ENCODE peak calls at places on chromosomes 12 and 14, in four cellular contexts. L is vagina, B is stomach, O is spleen. Q is an unnamed sample.

GRCh38 chr14:65222434-65222833 is 120.1 kb upstream of the MAX start:
- DNase-seq in B (peak), L (no peak), O (peak), Q (no peak)

GRCh38 chr12:29113101-29113500 is 36.0 kb upstream of the FAR2 start:
- DNase-seq in L (no peak), O (no peak), B (no peak), Q (no peak)

GRCh38 chr12:52254965-52255751 is 19.3 kb upstream of the KRT86 start:
- DNase-seq in B (no peak), L (no peak), O (peak), Q (no peak)

GRCh38 chr12:122867701-122868461 is 28.0 kb downstream of the VPS37B start:
- DNase-seq in O (peak), L (no peak), B (peak), Q (no peak)

GRCh38 chr12:6548556-6549378 is 7.1 kb downstream of the IFFO1 start:
- DNase-seq in O (no peak), L (no peak), B (no peak), Q (peak)

GRCh38 chr12:116000252-116000651 is 277.2 kb downstream of the MED13L start:
- DNase-seq in O (no peak), B (no peak), L (no peak), Q (no peak)

GRCh38 chr12:124852329-124852831 is 11.3 kb downstream of the SCARB1 start:
- DNase-seq in L (no peak), B (no peak), O (peak), Q (peak)

GRCh38 chr12:77392467-77392866 is 327.1 kb upstream of the E2F7 start:
- DNase-seq in L (no peak), B (no peak), O (no peak), Q (no peak)

GRCh38 chr14:21352587-21352986 is 31.2 kb downstream of the SUPT16H start:
- DNase-seq in O (no peak), L (no peak), B (no peak), Q (no peak)

DNA sequence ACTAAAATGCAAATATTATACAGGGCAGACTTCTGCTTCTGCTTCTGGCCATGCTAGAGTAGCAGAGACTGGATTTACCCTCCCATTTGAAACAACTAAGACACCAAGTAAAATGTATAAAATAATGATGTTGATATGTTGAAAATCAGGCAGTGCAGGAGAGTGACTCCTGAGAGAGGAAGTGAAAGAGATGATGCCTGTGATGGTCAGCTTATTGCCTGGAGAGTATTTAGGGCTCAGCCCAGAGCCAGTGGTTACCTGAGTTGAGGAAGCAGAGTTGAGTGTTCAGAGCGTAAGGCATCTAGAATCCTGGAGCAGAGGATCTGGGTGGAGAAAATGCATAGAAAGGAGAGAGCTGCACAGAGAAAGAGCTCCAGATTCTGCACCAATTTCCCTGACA is 131.8 kb upstream of the C14orf180 start:
- DNase-seq in B (no peak), L (no peak), O (no peak), Q (no peak)
- TF ChIP-seq POLR2AphosphoS5 in B (no peak), L (no peak), O (no peak), Q (no peak)

GRCh38 chr12:132803883-132804282 is 24.8 kb downstream of the GOLGA3 start:
- DNase-seq in O (no peak), L (no peak), B (no peak), Q (no peak)

GRCh38 chr12:132803125-132803524 is 25.5 kb downstream of the GOLGA3 start:
- DNase-seq in L (no peak), O (no peak), B (no peak), Q (no peak)

GRCh38 chr12:132806857-132807256 is 21.8 kb downstream of the GOLGA3 start:
- DNase-seq in O (no peak), L (no peak), B (no peak), Q (no peak)

GRCh38 chr12:132801741-132802140 is 26.9 kb downstream of the GOLGA3 start:
- DNase-seq in B (no peak), L (no peak), O (no peak), Q (no peak)

GRCh38 chr12:132804426-132804861 is 24.2 kb downstream of the GOLGA3 start:
- DNase-seq in L (no peak), B (peak), O (no peak), Q (no peak)
- TF ChIP-seq POLR2A in L (no peak), B (no peak), O (no peak), Q (no peak)

DNA sequence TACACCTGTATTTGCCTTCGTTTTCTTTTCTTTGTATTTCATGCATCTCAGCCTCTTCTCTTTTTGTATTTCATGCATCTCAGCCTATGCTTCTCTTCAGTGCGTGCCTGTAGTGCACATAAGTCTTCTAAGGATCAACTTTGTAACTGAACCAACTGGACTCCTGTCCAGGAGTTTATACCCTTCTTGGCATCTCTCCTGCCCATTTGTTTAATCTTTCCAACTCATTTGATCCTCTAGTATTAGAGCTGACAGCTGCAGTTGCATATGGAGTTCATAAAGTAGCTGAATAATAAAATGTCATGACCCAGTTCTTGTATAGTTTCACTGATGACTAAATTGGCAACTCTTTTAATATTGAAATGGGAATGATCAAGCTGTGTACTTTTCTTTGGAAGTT is 89.7 kb downstream of the FGD4 start:
- DNase-seq in B (no peak), O (no peak), L (no peak), Q (no peak)
- H3K4me3 ChIP-seq in B (no peak), O (no peak), L (no peak), Q (no peak)

GRCh38 chr12:120651821-120652220 is 11.4 kb downstream of the CABP1 start:
- DNase-seq in L (no peak), O (no peak), B (no peak), Q (no peak)

GRCh38 chr12:120650249-120650690 is 9.8 kb downstream of the CABP1 start:
- DNase-seq in L (no peak), B (no peak), O (peak), Q (no peak)

GRCh38 chr12:120654656-120655055 is 14.2 kb downstream of the CABP1 start:
- DNase-seq in B (no peak), O (no peak), L (no peak), Q (no peak)

GRCh38 chr12:120653611-120654010 is 13.2 kb downstream of the CABP1 start:
- DNase-seq in B (no peak), O (no peak), L (no peak), Q (no peak)

DNA sequence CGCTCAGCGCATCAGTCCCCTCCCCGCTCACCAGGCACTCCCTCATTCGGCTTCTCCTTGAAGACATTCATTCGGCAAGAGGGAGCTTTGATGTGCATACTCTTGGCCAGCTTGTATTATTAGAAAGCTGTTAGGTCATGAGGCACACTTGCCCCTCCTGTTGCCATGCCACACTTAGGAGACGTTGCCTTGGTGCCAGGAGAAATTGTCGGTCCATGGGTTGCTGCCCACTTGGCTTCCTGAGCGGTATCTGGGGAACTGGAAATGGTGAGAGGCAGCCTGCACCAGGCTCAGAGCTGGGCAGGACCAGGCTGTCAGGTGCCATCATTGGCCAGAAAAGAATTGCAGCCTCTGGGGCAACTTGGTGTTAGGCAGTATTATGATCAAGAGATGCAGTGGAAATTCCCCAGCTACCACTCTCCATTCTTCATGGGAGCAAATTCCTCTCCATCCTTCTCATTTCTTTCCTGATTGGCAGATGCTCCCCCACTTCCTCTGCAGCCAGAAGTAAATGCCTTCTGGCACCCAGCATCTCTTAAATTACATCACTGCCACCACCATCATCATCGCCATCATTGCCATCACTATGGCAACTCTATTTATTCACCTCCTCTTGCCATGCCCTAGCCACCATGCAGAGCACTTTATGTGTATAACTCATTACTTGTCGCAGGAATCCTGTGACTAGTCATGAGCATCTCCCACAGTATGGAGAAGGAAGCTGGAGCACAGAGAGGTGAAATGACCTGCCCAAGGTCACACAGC is 12.4 kb downstream of the CABP1 start:
- DNase-seq in B (no peak), O (no peak), L (no peak), Q (no peak)
- TF ChIP-seq POLR2AphosphoS5 in B (no peak), O (no peak), L (no peak), Q (no peak)

Q was measured in upper lobe of left lung.